ENCODE peak calls at places on chromosomes 1 and 21, in six cellular contexts. U is IMR-90, O is lower lobe of right lung, C is heart left ventricle, J is esophagus squamous epithelium, W is pancreas. B is an unnamed sample.

GRCh38 chr1:248823517-248824001 is 2.2 kb downstream of the SH3BP5L start:
- DNase-seq in O (no peak), U (peak; percentile 88), J (no peak), W (no peak), C (no peak), B (peak; percentile 4)

GRCh38 chr1:38094711-38095336 is 48.2 kb upstream of the POU3F1 start:
- DNase-seq in C (no peak), W (no peak), O (no peak), U (no peak), J (no peak), B (no peak)

GRCh38 chr1:29683472-29683871 is 447.1 kb downstream of the PTPRU start:
- DNase-seq in C (no peak), O (no peak), U (no peak), J (no peak), W (no peak), B (no peak)

GRCh38 chr1:230383425-230383824 is 42.7 kb downstream of the PGBD5 start:
- DNase-seq in W (no peak), C (no peak), U (no peak), O (no peak), J (no peak), B (no peak)

GRCh38 chr1:25072461-25072860 is 142.4 kb upstream of the RUNX3 start:
- DNase-seq in O (peak; percentile 11), W (no peak), C (no peak), U (no peak), J (no peak), B (no peak)

GRCh38 chr1:92934395-92935378 is 26.6 kb downstream of the DIPK1A start:
- DNase-seq in C (peak; percentile 42), J (no peak), O (no peak), U (peak; percentile 76), W (no peak), B (no peak)

GRCh38 chr1:25744140-25744581 is 55.8 kb upstream of the SELENON start:
- DNase-seq in C (peak; percentile 88), O (peak; percentile 56), J (no peak), W (peak; percentile 47), U (peak; percentile 53), B (peak; percentile 63)

GRCh38 chr1:101236546-101237228 is at the start of gene S1PR1:
- DNase-seq in O (peak; percentile 85), W (peak; percentile 76), C (peak; percentile 89), J (no peak), U (peak; percentile 69), B (no peak)

GRCh38 chr1:221708076-221708571 is 33.8 kb downstream of the DUSP10 start:
- DNase-seq in C (no peak), O (no peak), U (no peak), W (no peak), J (no peak), B (no peak)

GRCh38 chr1:29655945-29656866 is 419.9 kb downstream of the PTPRU start:
- DNase-seq in C (no peak), J (no peak), W (no peak), U (peak; percentile 16), O (no peak), B (no peak)

GRCh38 chr1:55446351-55446750 is 231.2 kb upstream of the USP24 start:
- DNase-seq in O (no peak), W (no peak), J (no peak), C (no peak), U (peak; percentile 54), B (no peak)

GRCh38 chr1:178052650-178053461 is 41.0 kb upstream of the RASAL2 start:
- DNase-seq in C (no peak), W (no peak), O (no peak), U (peak; percentile 27), J (no peak), B (peak; percentile 84)

GRCh38 chr1:193448682-193449461 is 262.5 kb upstream of the B3GALT2 start:
- DNase-seq in C (no peak), W (no peak), O (no peak), U (no peak), J (no peak), B (no peak)

GRCh38 chr1:14039894-14040430 is 340.0 kb downstream of the PRDM2 start:
- DNase-seq in C (no peak), J (no peak), W (no peak), U (no peak), O (no peak), B (no peak)

GRCh38 chr21:44699502-44700001 is 2.6 kb downstream of the KRTAP10-12 start:
- DNase-seq in O (no peak), W (no peak), C (no peak), U (no peak), J (no peak), B (no peak)

GRCh38 chr1:56056438-56057312 is 522.7 kb downstream of the PLPP3 start:
- DNase-seq in U (peak; percentile 60), O (no peak), C (no peak), J (no peak), W (no peak), B (peak; percentile 36)

GRCh38 chr1:73310797-73311381 is 887.1 kb downstream of the LRRIQ3 start:
- DNase-seq in W (peak; percentile 7), J (no peak), C (no peak), O (no peak), U (no peak), B (no peak)

GRCh38 chr1:72846891-72847290 is 564.6 kb upstream of the NEGR1 start:
- DNase-seq in C (no peak), U (no peak), O (no peak), J (no peak), W (no peak), B (no peak)

GRCh38 chr21:15293251-15293650 is 228.5 kb upstream of the NRIP1 start:
- DNase-seq in W (no peak), C (no peak), O (no peak), U (peak; percentile 82), J (no peak), B (peak; percentile 86)

GRCh38 chr1:204664251-204664650 is 21.3 kb downstream of the LRRN2 start:
- DNase-seq in U (no peak), C (no peak), W (no peak), O (no peak), J (no peak), B (no peak)

GRCh38 chr1:108590947-108591346 is 31.0 kb downstream of the EEIG2 start:
- DNase-seq in U (peak; percentile 95), O (no peak), C (no peak), J (no peak), W (no peak), B (peak; percentile 86)

GRCh38 chr1:32352831-32353383 is 9.4 kb downstream of the FAM229A start:
- DNase-seq in U (no peak), W (peak; percentile 20), C (no peak), J (no peak), O (no peak), B (no peak)
- H3K4me3 ChIP-seq in U (no peak overlapping the region), W (peak overlapping the region; percentile 79), C (peak overlapping the region; percentile 88), J (no peak overlapping the region), O (peak overlapping the region; percentile 79), B (no peak overlapping the region)

DNA sequence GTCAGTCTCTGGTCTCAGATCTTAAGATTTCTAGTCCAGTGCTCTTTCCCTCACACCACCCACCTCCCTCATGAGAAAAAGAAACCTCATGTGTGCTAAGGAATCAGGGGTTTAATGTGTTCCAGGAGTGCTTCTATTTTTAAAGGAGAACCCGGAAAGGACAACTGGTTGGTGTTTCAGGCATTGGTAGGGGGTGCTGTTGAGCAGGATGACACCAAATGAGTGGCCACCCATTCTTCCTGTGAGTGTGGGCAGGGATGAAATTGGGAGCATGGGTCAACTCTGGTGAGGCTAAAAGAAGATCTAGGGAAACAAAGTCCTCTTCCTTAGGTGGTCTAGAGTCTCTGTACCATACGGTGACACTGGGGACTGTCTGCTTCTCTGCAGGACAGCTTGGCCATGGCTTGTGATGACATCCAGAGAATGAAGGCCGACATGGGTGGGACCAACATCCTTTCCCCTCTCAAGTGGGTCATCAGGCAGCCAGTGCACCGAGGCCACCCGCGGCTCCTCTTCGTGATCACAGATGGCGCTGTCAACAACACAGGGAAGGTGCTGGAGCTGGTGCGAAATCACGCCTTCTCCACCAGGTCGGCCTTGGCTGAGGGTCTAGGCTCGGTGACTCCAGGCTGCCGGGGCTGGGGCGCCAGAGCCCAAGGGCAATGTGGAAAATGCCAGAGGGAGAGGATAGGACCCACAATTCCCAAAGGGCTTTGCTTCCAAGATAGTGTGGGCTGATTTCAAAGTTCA is 39.3 kb downstream of the VWA5B1 start:
- DNase-seq in O (no peak), U (no peak), W (no peak), J (no peak), C (no peak), B (no peak)
- TF ChIP-seq CTCF in O (no peak), U (no peak), W (no peak), J (no peak), C (no peak), B (peak; percentile 29)

GRCh38 chr1:35340519-35340918 is 72.0 kb downstream of the ZMYM4 start:
- DNase-seq in J (no peak), C (no peak), W (no peak), O (no peak), U (no peak), B (no peak)

GRCh38 chr1:35350872-35351271 is 82.4 kb downstream of the ZMYM4 start:
- DNase-seq in C (peak; percentile 33), W (no peak), O (no peak), U (no peak), J (no peak), B (no peak)

DNA sequence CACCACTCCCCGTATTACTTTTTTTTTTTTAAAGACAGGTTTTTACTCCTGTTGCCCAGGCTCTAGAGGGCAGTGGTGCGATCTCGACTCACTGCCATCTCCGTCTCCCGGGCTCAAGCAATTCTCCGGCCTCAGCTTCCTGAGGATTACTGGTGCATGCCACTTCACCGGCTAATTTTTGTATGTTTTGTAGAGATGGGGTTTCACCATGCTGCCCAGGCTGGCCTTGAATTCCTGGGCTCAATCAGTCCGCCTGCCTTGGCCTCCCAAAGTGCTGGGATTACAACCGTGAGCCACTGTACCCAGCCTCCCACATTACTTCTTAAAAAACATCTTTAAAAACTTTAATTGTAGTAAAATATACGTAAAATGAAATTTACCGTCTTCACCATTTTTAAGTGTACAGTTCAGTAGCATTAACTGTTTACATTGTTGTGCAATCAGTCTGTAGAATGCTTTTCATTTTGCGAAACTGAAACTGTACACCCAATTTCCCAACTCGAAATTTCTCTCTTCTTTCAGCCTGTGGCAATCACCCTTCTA is 77.0 kb downstream of the ZMYM4 start:
- DNase-seq in O (peak; percentile 71), W (no peak), J (no peak), U (peak; percentile 40), C (no peak), B (no peak)
- H3K4me3 ChIP-seq in O (peak overlapping the region; percentile 36), W (no peak overlapping the region), J (no peak overlapping the region), U (no peak overlapping the region), C (no peak overlapping the region), B (no peak overlapping the region)

GRCh38 chr1:246450485-246451251 is 56.4 kb downstream of the SMYD3 start:
- DNase-seq in U (peak; percentile 35), W (no peak), O (no peak), J (no peak), C (no peak), B (no peak)
- TF ChIP-seq CTCF in U (peak; percentile 82), W (peak; percentile 51), O (peak; percentile 61), J (peak; percentile 62), C (peak; percentile 61), B (peak; percentile 64)

GRCh38 chr1:46422261-46422871 is 28.2 kb downstream of the FAAH start:
- DNase-seq in O (no peak), C (no peak), U (no peak), J (no peak), W (peak; percentile 4), B (no peak)
- H3K4me3 ChIP-seq in O (no peak overlapping the region), C (no peak overlapping the region), U (no peak overlapping the region), J (no peak overlapping the region), W (no peak overlapping the region), B (no peak overlapping the region)

DNA sequence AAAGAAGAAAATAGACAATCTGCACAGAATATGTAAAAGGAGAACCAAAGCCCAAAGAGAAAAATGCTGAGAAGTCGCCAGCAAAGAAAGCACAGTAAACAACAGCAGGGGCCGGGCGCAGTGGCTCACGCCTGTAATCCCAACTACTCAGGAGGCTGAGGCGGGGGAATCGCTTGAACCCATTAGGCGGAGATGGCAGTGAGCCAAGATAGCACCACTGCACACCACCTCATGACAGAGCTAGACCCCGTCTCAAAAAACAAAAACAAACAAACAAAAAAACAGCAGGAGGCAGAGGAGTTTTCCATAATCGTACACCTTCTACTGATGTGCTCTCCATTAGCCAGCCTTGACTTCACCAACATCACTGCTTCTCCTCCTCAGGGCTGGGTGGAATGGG is 153.2 kb downstream of the LYPLAL1 start:
- DNase-seq in J (no peak), U (no peak), C (no peak), O (no peak), W (no peak), B (no peak)
- TF ChIP-seq CTCF in J (no peak), U (no peak), C (no peak), O (no peak), W (no peak), B (no peak)